ENCODE peak calls at places on chromosomes 5 and 9, in four cellular contexts. One of them, this sample, is unnamed.

GRCh38 chr9:111178361-111179043 is 140.2 kb upstream of the LPAR1 start:
- DNase-seq in A549: no peak
- DNase-seq in endothelial cell of umbilical vein: peak; percentile 19
- DNase-seq in K562: no peak
- DNase-seq in this sample: no peak

GRCh38 chr5:1429501-1429900 is 15.7 kb downstream of the SLC6A3 start:
- DNase-seq in K562: no peak
- DNase-seq in endothelial cell of umbilical vein: peak; percentile 21
- DNase-seq in A549: no peak
- DNase-seq in this sample: no peak

GRCh38 chr5:136620016-136620419 is 254.7 kb upstream of the TRPC7 start:
- DNase-seq in A549: no peak
- DNase-seq in endothelial cell of umbilical vein: peak; percentile 91
- DNase-seq in K562: no peak
- DNase-seq in this sample: peak; percentile 50

GRCh38 chr9:88056876-88057275 is 81.4 kb downstream of the SPATA31C2 start:
- DNase-seq in K562: no peak
- DNase-seq in endothelial cell of umbilical vein: no peak
- DNase-seq in A549: no peak
- DNase-seq in this sample: no peak

GRCh38 chr5:117286813-117287212 is 712.2 kb upstream of the SEMA6A start:
- DNase-seq in K562: no peak
- DNase-seq in A549: no peak
- DNase-seq in endothelial cell of umbilical vein: no peak
- DNase-seq in this sample: no peak

GRCh38 chr9:532707-533106 is 308.8 kb upstream of the DMRT1 start:
- DNase-seq in endothelial cell of umbilical vein: no peak
- DNase-seq in A549: no peak
- DNase-seq in K562: no peak
- DNase-seq in this sample: no peak

GRCh38 chr9:14769235-14769580 is 46.7 kb upstream of the CER1 start:
- DNase-seq in A549: no peak
- DNase-seq in K562: peak; percentile 5
- DNase-seq in endothelial cell of umbilical vein: peak; percentile 80
- DNase-seq in this sample: peak; percentile 59

GRCh38 chr9:30722065-30722464 is 1662.4 kb upstream of the ACO1 start:
- DNase-seq in A549: no peak
- DNase-seq in K562: no peak
- DNase-seq in endothelial cell of umbilical vein: no peak
- DNase-seq in this sample: no peak

GRCh38 chr5:59051938-59052337 is 469.1 kb downstream of the RAB3C start:
- DNase-seq in K562: no peak
- DNase-seq in endothelial cell of umbilical vein: no peak
- DNase-seq in A549: no peak
- DNase-seq in this sample: no peak

DNA sequence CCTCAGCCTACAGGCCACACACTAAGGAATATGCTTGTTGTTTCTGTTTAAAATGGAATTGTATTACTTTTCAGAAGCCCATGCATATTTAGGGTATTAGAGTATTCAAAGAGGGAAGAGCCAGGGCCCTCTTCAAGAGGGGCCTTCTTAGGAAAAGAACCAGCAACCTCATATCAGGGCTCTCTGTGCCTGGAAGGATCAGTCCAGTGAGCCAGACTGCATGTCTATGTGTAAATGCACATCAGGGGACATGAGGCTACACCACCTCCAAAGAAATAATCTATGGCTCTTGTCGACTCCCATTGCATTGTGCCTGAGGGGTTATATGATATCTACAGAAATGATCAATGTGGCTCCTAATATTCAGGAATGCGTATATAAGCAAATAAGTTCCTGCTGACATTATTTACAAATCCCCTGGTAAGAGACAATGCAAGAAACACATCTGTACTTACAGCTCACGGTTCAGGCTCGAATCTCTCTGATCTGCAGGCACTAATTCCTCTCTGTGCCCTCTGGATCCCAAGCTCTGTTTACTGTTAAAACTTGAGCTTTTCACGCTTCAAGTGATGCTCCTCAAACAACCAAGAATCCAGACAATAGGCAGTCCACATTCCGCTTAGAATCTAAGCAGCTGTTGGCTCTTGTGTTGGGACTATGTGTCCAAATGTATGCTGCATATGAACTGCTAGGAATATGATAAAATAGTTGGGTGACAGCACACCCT is 150.2 kb upstream of the KLF9 start:
- DNase-seq in endothelial cell of umbilical vein: no peak
- DNase-seq in K562: no peak
- DNase-seq in A549: no peak
- DNase-seq in this sample: no peak
- H3K4me3 ChIP-seq in endothelial cell of umbilical vein: no peak overlapping the region
- H3K4me3 ChIP-seq in K562: no peak overlapping the region
- H3K4me3 ChIP-seq in A549: no peak overlapping the region
- H3K4me3 ChIP-seq in this sample: no peak overlapping the region

GRCh38 chr5:127754259-127754658 is 51.1 kb downstream of the CCDC192 start:
- DNase-seq in A549: no peak
- DNase-seq in K562: no peak
- DNase-seq in endothelial cell of umbilical vein: peak; percentile 26
- DNase-seq in this sample: no peak

GRCh38 chr5:127757576-127757975 is 54.4 kb downstream of the CCDC192 start:
- DNase-seq in endothelial cell of umbilical vein: peak; percentile 83
- DNase-seq in A549: peak; percentile 59
- DNase-seq in K562: no peak
- DNase-seq in this sample: peak; percentile 55

GRCh38 chr5:127758884-127759283 is 55.7 kb downstream of the CCDC192 start:
- DNase-seq in endothelial cell of umbilical vein: no peak
- DNase-seq in K562: no peak
- DNase-seq in A549: no peak
- DNase-seq in this sample: no peak

GRCh38 chr5:127754727-127755126 is 51.5 kb downstream of the CCDC192 start:
- DNase-seq in endothelial cell of umbilical vein: no peak
- DNase-seq in K562: no peak
- DNase-seq in A549: no peak
- DNase-seq in this sample: no peak
- TF ChIP-seq CTCF in endothelial cell of umbilical vein: no peak
- TF ChIP-seq CTCF in K562: no peak
- TF ChIP-seq CTCF in A549: no peak
- TF ChIP-seq CTCF in this sample: no peak

GRCh38 chr9:92614123-92614510 is 55.8 kb downstream of the IPPK start:
- DNase-seq in endothelial cell of umbilical vein: no peak
- DNase-seq in K562: no peak
- DNase-seq in A549: no peak
- DNase-seq in this sample: no peak
- TF ChIP-seq MYC in endothelial cell of umbilical vein: no peak
- TF ChIP-seq MYC in K562: no peak
- TF ChIP-seq MYC in A549: no peak
- TF ChIP-seq MYC in this sample: no peak

GRCh38 chr5:159777049-159777448 is 139.2 kb upstream of the ADRA1B start:
- DNase-seq in A549: no peak
- DNase-seq in endothelial cell of umbilical vein: no peak
- DNase-seq in K562: no peak
- DNase-seq in this sample: no peak

GRCh38 chr5:159772698-159773061 is 143.6 kb upstream of the ADRA1B start:
- DNase-seq in A549: no peak
- DNase-seq in endothelial cell of umbilical vein: no peak
- DNase-seq in K562: no peak
- DNase-seq in this sample: no peak

GRCh38 chr5:159774476-159775031 is 141.7 kb upstream of the ADRA1B start:
- DNase-seq in A549: no peak
- DNase-seq in endothelial cell of umbilical vein: no peak
- DNase-seq in K562: no peak
- DNase-seq in this sample: no peak

GRCh38 chr5:159775890-159776289 is 140.4 kb upstream of the ADRA1B start:
- DNase-seq in K562: no peak
- DNase-seq in A549: no peak
- DNase-seq in endothelial cell of umbilical vein: no peak
- DNase-seq in this sample: no peak

GRCh38 chr5:159773062-159773924 is 143.0 kb upstream of the ADRA1B start:
- DNase-seq in A549: peak; percentile 67
- DNase-seq in endothelial cell of umbilical vein: peak; percentile 41
- DNase-seq in K562: peak; percentile 45
- DNase-seq in this sample: peak; percentile 85
- H3K4me3 ChIP-seq in A549: peak overlapping the region; percentile 41
- H3K4me3 ChIP-seq in endothelial cell of umbilical vein: peak overlapping the region; percentile 16
- H3K4me3 ChIP-seq in K562: peak overlapping the region; percentile 29
- H3K4me3 ChIP-seq in this sample: peak overlapping the region; percentile 21

DNA sequence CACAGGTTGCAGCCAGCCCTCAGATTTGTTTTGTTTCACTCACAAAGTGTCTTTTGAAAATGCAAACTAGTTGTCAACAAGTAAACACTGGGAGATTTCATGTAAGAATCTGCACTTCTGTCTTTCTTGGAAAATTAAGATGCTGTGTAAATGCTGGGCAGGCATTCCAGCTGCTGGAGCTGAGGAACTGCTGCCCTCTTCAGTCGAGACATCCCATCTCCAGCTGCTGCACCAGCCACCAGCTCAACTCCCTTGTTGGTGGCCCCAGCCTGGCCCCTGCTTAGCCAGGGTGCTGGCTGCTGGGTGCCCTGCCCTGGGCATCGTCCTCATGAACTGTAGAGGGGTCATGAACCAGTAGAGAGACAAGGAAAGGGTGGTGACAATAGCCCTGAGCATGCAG is 33.1 kb upstream of the AFAP1L1 start:
- DNase-seq in K562: no peak
- DNase-seq in A549: no peak
- DNase-seq in endothelial cell of umbilical vein: no peak
- DNase-seq in this sample: no peak
- TF ChIP-seq CTCF in K562: peak; percentile 13
- TF ChIP-seq CTCF in A549: no peak
- TF ChIP-seq CTCF in endothelial cell of umbilical vein: no peak
- TF ChIP-seq CTCF in this sample: peak; percentile 21

This sample was measured in NB4.